ENCODE peak calls at places on chromosomes 5 and 9, in seven cellular contexts. T is Right ventricle myocardium superior; M is central memory CD4-positive, alpha-beta T cell; E is activated CD8-positive, alpha-beta memory T cell treated with anti-CD3 and anti-CD28 coated beads for 48 hours; P is stimulated activated CD4-positive, alpha-beta T cell treated with anti-CD3 and anti-CD28 coated beads, Interleukin-4, amount 100 ng/mL, for 4 hours; V is iris pigment epithelial cell; R is astrocyte of the cerebellum. L is an unnamed sample.

GRCh38 chr9:107816187-107817021 is 326.8 kb upstream of the KLF4 start:
- DNase-seq in T (no peak), M (no peak), E (no peak), P (no peak), V (no peak), R (no peak), L (no peak)

GRCh38 chr9:25003686-25004085 is 458.0 kb upstream of the IZUMO3 start:
- DNase-seq in T (peak), M (no peak), E (no peak), P (no peak), V (no peak), R (no peak), L (peak)

GRCh38 chr9:135078361-135078821 is 9.1 kb upstream of the OLFM1 start:
- DNase-seq in T (no peak), M (no peak), E (no peak), P (no peak), V (no peak), R (no peak), L (no peak)

GRCh38 chr5:9653811-9654210 is 23.7 kb upstream of the TAS2R1 start:
- DNase-seq in T (peak), M (no peak), E (no peak), P (no peak), V (peak), R (peak), L (peak)

GRCh38 chr5:77669677-77670076 is 31.2 kb upstream of the OTP start:
- DNase-seq in T (no peak), M (no peak), E (no peak), P (no peak), V (no peak), R (no peak), L (no peak)

GRCh38 chr5:59193616-59194319 is 610.9 kb downstream of the RAB3C start:
- DNase-seq in T (no peak), M (no peak), E (no peak), P (no peak), V (peak), R (peak), L (no peak)

GRCh38 chr5:154198611-154199230 is 8.2 kb downstream of the GALNT10 start:
- DNase-seq in T (no peak), M (no peak), E (no peak), P (no peak), V (peak), R (peak), L (no peak)

GRCh38 chr5:15103864-15104263 is 232.3 kb upstream of the ANKH start:
- DNase-seq in T (no peak), M (no peak), E (no peak), P (no peak), V (no peak), R (no peak), L (no peak)

GRCh38 chr5:174317261-174317894 is 271.9 kb downstream of the NSG2 start:
- DNase-seq in T (no peak), M (no peak), E (no peak), P (no peak), V (peak), R (peak), L (peak)

L was measured in pancreas.